ENCODE peak calls at places on chromosome 1, in ten cellular contexts. Z is EL, T is transverse colon, W is NCI-H2171, F is left colon, C is EH, H is neural crest cell, S is retina, D is Right ventricle myocardium inferior, X is ELR. G is an unnamed sample.

GRCh38 chr1:244102471-244102870 is 51.4 kb downstream of the ZBTB18 start:
- DNase-seq in Z (no peak), T (no peak), W (no peak), F (no peak), C (no peak), H (no peak), S (peak), D (no peak), X (no peak), G (no peak)

GRCh38 chr1:41914515-41914914 is 4.2 kb downstream of the HIVEP3 start:
- DNase-seq in Z (no peak), T (no peak), W (no peak), F (no peak), C (no peak), H (no peak), S (no peak), D (no peak), X (no peak), G (no peak)

GRCh38 chr1:168637350-168637991 is 61.1 kb downstream of the XCL1 start:
- DNase-seq in Z (peak), T (no peak), W (no peak), F (no peak), C (peak), H (no peak), S (no peak), D (no peak), X (peak), G (peak)

GRCh38 chr1:59691261-59691660 is 123.5 kb upstream of the HOOK1 start:
- DNase-seq in Z (no peak), T (peak), W (peak), F (no peak), C (no peak), H (no peak), S (no peak), D (no peak), X (no peak), G (no peak)

GRCh38 chr1:246597340-246597739 is 31.1 kb downstream of the CNST start:
- DNase-seq in Z (peak), T (peak), W (no peak), F (peak), C (peak), H (no peak), S (no peak), D (no peak), X (peak), G (no peak)

GRCh38 chr1:25794325-25794724 is 5.7 kb upstream of the SELENON start:
- DNase-seq in Z (no peak), T (no peak), W (no peak), F (no peak), C (peak), H (no peak), S (no peak), D (no peak), X (no peak), G (no peak)

GRCh38 chr1:181044449-181044966 is 10.7 kb downstream of the MR1 start:
- DNase-seq in Z (peak), T (peak), W (no peak), F (peak), C (no peak), H (no peak), S (no peak), D (no peak), X (peak), G (no peak)

GRCh38 chr1:53180951-53181350 is 15.7 kb upstream of the CPT2 start:
- DNase-seq in Z (no peak), T (no peak), W (no peak), F (no peak), C (no peak), H (no peak), S (no peak), D (no peak), X (no peak), G (no peak)

GRCh38 chr1:199218065-199218464 is 579.2 kb downstream of the PTPRC start:
- DNase-seq in Z (no peak), T (no peak), W (no peak), F (no peak), C (no peak), H (no peak), S (no peak), D (no peak), X (no peak), G (peak)

GRCh38 chr1:203401151-203401550 is 50.2 kb upstream of the FMOD start:
- DNase-seq in Z (no peak), T (no peak), W (no peak), F (no peak), C (no peak), H (no peak), S (peak), D (no peak), X (no peak), G (no peak)

GRCh38 chr1:202805886-202806511 is 2.2 kb downstream of the KDM5B start:
- DNase-seq in Z (peak), T (no peak), W (no peak), F (no peak), C (peak), H (no peak), S (peak), D (no peak), X (peak), G (no peak)

GRCh38 chr1:150613061-150613920 is 16.1 kb downstream of the ENSA start:
- DNase-seq in Z (peak), T (peak), W (no peak), F (peak), C (peak), H (no peak), S (no peak), D (no peak), X (peak), G (no peak)

GRCh38 chr1:223102797-223103533 is 40.1 kb downstream of the TLR5 start:
- DNase-seq in Z (no peak), T (no peak), W (no peak), F (no peak), C (no peak), H (no peak), S (peak), D (no peak), X (no peak), G (no peak)

GRCh38 chr1:210364479-210364878 is 35.8 kb downstream of the HHAT start:
- DNase-seq in Z (no peak), T (no peak), W (no peak), F (no peak), C (no peak), H (peak), S (peak), D (no peak), X (no peak), G (no peak)

GRCh38 chr1:229786974-229787610 is 161.0 kb downstream of the URB2 start:
- DNase-seq in Z (no peak), T (no peak), W (no peak), F (no peak), C (no peak), H (no peak), S (no peak), D (no peak), X (no peak), G (no peak)

GRCh38 chr1:201026234-201026633 is 2.7 kb upstream of the KIF21B start:
- DNase-seq in Z (no peak), T (no peak), W (no peak), F (no peak), C (peak), H (no peak), S (no peak), D (no peak), X (peak), G (no peak)

GRCh38 chr1:231827337-231828105 is 200.9 kb downstream of the DISC1 start:
- DNase-seq in Z (peak), T (no peak), W (no peak), F (no peak), C (peak), H (no peak), S (peak), D (no peak), X (peak), G (no peak)